ENCODE peak calls at places on chromosomes 7 and 10, in nine cellular contexts. D, Q, L, K, G, T, E, H and Y are unnamed samples.

GRCh38 chr7:152909683-152910544 is 150.4 kb downstream of the ACTR3B start:
- DNase-seq in T (no peak), D (no peak), G (no peak), L (no peak), Q (no peak), H (no peak), K (no peak), E (no peak), Y (no peak)

GRCh38 chr10:29736325-29737208 is 101.8 kb upstream of the SVIL start:
- DNase-seq in K (peak), H (no peak), L (no peak), G (peak), T (peak), Q (peak), E (peak), D (no peak), Y (peak)

GRCh38 chr7:90244565-90244908 is 437 bp upstream of the CFAP69 start:
- DNase-seq in L (no peak), D (no peak), H (no peak), E (no peak), T (no peak), Q (no peak), G (no peak), K (no peak), Y (no peak)

GRCh38 chr7:41466760-41467384 is 236.0 kb downstream of the INHBA start:
- DNase-seq in E (no peak), G (no peak), D (no peak), Q (no peak), H (no peak), T (no peak), L (no peak), K (no peak), Y (no peak)

GRCh38 chr7:93750986-93751385 is 139.6 kb downstream of the TFPI2 start:
- DNase-seq in G (no peak), H (no peak), K (no peak), D (no peak), E (no peak), L (no peak), Q (no peak), T (no peak), Y (no peak)

GRCh38 chr7:110764852-110765251 is 326.1 kb upstream of the LRRN3 start:
- DNase-seq in D (no peak), Q (no peak), E (no peak), L (no peak), T (no peak), G (no peak), H (no peak), K (no peak), Y (no peak)

GRCh38 chr7:139777948-139778841 is at the start of gene HIPK2:
- DNase-seq in Q (peak), T (peak), L (peak), D (peak), H (peak), E (peak), G (peak), K (peak), Y (peak)

GRCh38 chr7:112887-113286 is 79.5 kb upstream of the FAM20C start:
- DNase-seq in E (no peak), K (no peak), T (no peak), D (no peak), G (no peak), H (no peak), Q (no peak), L (no peak), Y (no peak)

GRCh38 chr7:117219485-117219884 is 103.4 kb downstream of the WNT2 start:
- DNase-seq in Q (no peak), T (no peak), G (no peak), K (peak), E (no peak), D (no peak), H (no peak), L (no peak), Y (no peak)

GRCh38 chr10:88466786-88467185 is 116.3 kb downstream of the RNLS start:
- DNase-seq in T (no peak), L (no peak), H (no peak), G (no peak), Q (no peak), D (no peak), K (no peak), E (no peak), Y (no peak)

GRCh38 chr7:137886266-137886665 is 39.5 kb upstream of the DGKI start:
- DNase-seq in L (no peak), T (no peak), K (no peak), E (no peak), D (no peak), Q (no peak), G (no peak), H (no peak), Y (no peak)

GRCh38 chr10:450463-450862 is 239.0 kb downstream of the DIP2C start:
- DNase-seq in E (no peak), K (no peak), H (no peak), D (no peak), Q (no peak), T (no peak), G (no peak), L (no peak), Y (no peak)

GRCh38 chr10:98041352-98042043 is 11.1 kb upstream of the CRTAC1 start:
- DNase-seq in D (peak), K (peak), L (no peak), Q (no peak), H (peak), T (peak), G (peak), E (no peak), Y (peak)

GRCh38 chr10:74165530-74165901 is 14.5 kb downstream of the ADK start:
- DNase-seq in Q (no peak), G (no peak), D (no peak), H (peak), E (no peak), L (no peak), K (no peak), T (no peak), Y (no peak)

GRCh38 chr7:112990619-112991018 is 96.0 kb downstream of the GPR85 start:
- DNase-seq in Q (no peak), H (no peak), K (no peak), G (no peak), T (no peak), E (no peak), L (no peak), D (no peak), Y (no peak)

GRCh38 chr7:141558544-141559183 is 7.5 kb downstream of the AGK start:
- DNase-seq in G (no peak), E (no peak), K (no peak), D (no peak), H (no peak), L (no peak), T (no peak), Q (no peak), Y (no peak)

GRCh38 chr10:93386496-93387369 is 95.4 kb downstream of the MYOF start:
- DNase-seq in K (no peak), L (no peak), Q (no peak), H (no peak), G (no peak), E (no peak), D (peak), T (no peak), Y (peak)

GRCh38 chr10:76032442-76033039 is 601.1 kb downstream of the LRMDA start:
- DNase-seq in L (no peak), G (no peak), T (no peak), D (no peak), Q (no peak), K (no peak), E (no peak), H (no peak), Y (peak)

GRCh38 chr10:44922826-44923545 is 11.8 kb downstream of the TMEM72 start:
- DNase-seq in H (no peak), Q (no peak), D (no peak), L (no peak), K (no peak), E (no peak), G (no peak), T (no peak), Y (no peak)

GRCh38 chr10:97823734-97824133 is 25.9 kb upstream of the GOLGA7B start:
- DNase-seq in Q (no peak), T (peak), D (no peak), L (no peak), K (no peak), G (no peak), E (no peak), H (no peak), Y (no peak)

GRCh38 chr7:604038-604883 is 84.6 kb upstream of the PDGFA start:
- DNase-seq in Q (peak), H (peak), K (peak), L (peak), E (peak), G (no peak), T (peak), D (peak), Y (peak)

GRCh38 chr7:24713850-24714675 is 43.2 kb downstream of the GSDME start:
- DNase-seq in T (no peak), E (no peak), G (no peak), L (no peak), D (no peak), H (no peak), K (no peak), Q (no peak), Y (no peak)

GRCh38 chr7:4849390-4849789 is 12.4 kb downstream of the PAPOLB start:
- DNase-seq in K (no peak), Q (no peak), G (peak), H (peak), T (peak), D (peak), L (no peak), E (no peak), Y (no peak)

GRCh38 chr10:126972622-126973414 is 67.6 kb downstream of the DOCK1 start:
- DNase-seq in E (no peak), L (no peak), Q (no peak), T (no peak), D (no peak), K (peak), G (peak), H (no peak), Y (no peak)

GRCh38 chr7:69517985-69518731 is 80.1 kb upstream of the AUTS2 start:
- DNase-seq in H (no peak), K (no peak), E (no peak), L (no peak), Q (no peak), G (no peak), T (no peak), D (peak), Y (no peak)

GRCh38 chr7:130595986-130596385 is 72.6 kb downstream of the COPG2 start:
- DNase-seq in H (no peak), Q (no peak), G (no peak), T (no peak), D (no peak), L (no peak), E (no peak), K (no peak), Y (no peak)

GRCh38 chr7:93039282-93039681 is 78.5 kb downstream of the SAMD9 start:
- DNase-seq in H (no peak), L (no peak), E (no peak), Q (no peak), T (no peak), D (no peak), G (no peak), K (no peak), Y (no peak)

GRCh38 chr7:140205600-140205999 is 28.8 kb upstream of the KDM7A start:
- DNase-seq in L (no peak), G (no peak), K (no peak), D (no peak), T (no peak), Q (no peak), E (no peak), H (no peak), Y (no peak)

GRCh38 chr10:12729885-12730284 is 271.6 kb downstream of the CCDC3 start:
- DNase-seq in K (no peak), E (no peak), T (no peak), D (no peak), L (no peak), H (peak), Q (no peak), G (no peak), Y (no peak)

GRCh38 chr7:33841031-33841430 is 64.3 kb upstream of the BMPER start:
- DNase-seq in G (no peak), K (no peak), D (no peak), E (no peak), L (no peak), Q (no peak), T (no peak), H (no peak), Y (no peak)

DNA sequence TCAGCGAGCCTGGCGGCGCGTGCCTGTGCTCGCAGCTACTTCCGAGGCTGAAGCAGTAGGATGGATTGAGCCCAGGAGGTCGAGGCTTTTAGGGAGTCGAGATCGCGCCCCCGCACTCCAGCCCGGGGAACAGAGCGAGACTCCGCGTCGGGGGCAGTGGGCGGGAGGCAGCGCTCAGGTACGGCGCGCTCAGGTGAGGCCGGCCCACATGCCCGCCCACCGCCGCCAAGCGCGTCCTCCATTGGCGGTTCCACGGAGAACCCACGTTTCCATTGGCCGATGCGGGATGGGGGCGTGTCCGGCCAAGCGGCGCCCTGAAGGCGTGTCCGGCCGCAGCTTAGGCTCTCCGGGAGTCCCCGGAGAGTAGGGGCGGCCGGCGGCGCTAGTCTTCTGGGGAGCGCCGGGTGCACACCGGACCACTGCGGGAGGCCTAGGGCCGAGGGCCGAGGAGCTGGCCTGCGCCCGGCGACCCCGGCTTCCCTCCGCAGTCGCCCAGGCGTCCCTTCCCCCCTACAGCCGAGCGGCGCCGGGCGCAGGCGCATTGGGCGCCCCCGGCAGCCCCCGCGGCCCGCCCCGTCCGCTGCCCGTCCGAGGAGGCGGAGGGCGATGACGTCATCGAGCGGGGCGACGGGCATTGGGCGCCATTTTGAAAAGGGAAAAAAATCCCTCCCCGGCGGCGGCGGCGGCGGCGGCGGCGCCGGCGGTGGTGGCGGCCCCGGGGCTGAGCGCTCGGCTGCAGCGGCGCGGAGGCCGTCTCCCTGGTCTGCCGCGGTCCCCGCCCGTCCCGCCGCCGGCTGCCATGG is at the start of gene PPP2R2D:
- DNase-seq in G (peak), E (peak), H (peak), Q (peak), D (peak), K (peak), T (peak), L (peak), Y (peak)
- TF ChIP-seq POLR2A in G (peak), E (no peak), H (peak), Q (peak), D (peak), K (no peak), T (peak), L (peak), Y (peak)

GRCh38 chr7:27130540-27131389 is at the start of gene HOXA4:
- DNase-seq in D (peak), E (no peak), K (peak), Q (peak), G (no peak), L (peak), H (no peak), T (peak), Y (peak)
- TF ChIP-seq POLR2A in D (peak), E (no peak), K (peak), Q (no peak), G (peak), L (peak), H (no peak), T (peak), Y (no peak)

GRCh38 chr10:102394801-102395676 is 466 bp upstream of the NFKB2 start:
- DNase-seq in E (peak), D (peak), L (peak), Q (peak), G (peak), K (peak), H (peak), T (peak), Y (peak)
- TF ChIP-seq POLR2A in E (peak), D (peak), L (peak), Q (peak), G (no peak), K (no peak), H (no peak), T (peak), Y (peak)

GRCh38 chr7:76296743-76297740 is 5.4 kb upstream of the HSPB1 start:
- DNase-seq in Q (peak), L (peak), T (peak), E (no peak), K (no peak), G (no peak), D (peak), H (no peak), Y (peak)
- TF ChIP-seq POLR2A in Q (no peak), L (peak), T (peak), E (no peak), K (no peak), G (no peak), D (peak), H (no peak), Y (no peak)

GRCh38 chr10:79084012-79084971 is 15.5 kb downstream of the ZMIZ1 start:
- DNase-seq in G (peak), T (peak), D (peak), E (no peak), H (peak), K (peak), Q (peak), L (peak), Y (peak)
- TF ChIP-seq POLR2A in G (no peak), T (no peak), D (no peak), E (no peak), H (no peak), K (no peak), Q (no peak), L (no peak), Y (no peak)

DNA sequence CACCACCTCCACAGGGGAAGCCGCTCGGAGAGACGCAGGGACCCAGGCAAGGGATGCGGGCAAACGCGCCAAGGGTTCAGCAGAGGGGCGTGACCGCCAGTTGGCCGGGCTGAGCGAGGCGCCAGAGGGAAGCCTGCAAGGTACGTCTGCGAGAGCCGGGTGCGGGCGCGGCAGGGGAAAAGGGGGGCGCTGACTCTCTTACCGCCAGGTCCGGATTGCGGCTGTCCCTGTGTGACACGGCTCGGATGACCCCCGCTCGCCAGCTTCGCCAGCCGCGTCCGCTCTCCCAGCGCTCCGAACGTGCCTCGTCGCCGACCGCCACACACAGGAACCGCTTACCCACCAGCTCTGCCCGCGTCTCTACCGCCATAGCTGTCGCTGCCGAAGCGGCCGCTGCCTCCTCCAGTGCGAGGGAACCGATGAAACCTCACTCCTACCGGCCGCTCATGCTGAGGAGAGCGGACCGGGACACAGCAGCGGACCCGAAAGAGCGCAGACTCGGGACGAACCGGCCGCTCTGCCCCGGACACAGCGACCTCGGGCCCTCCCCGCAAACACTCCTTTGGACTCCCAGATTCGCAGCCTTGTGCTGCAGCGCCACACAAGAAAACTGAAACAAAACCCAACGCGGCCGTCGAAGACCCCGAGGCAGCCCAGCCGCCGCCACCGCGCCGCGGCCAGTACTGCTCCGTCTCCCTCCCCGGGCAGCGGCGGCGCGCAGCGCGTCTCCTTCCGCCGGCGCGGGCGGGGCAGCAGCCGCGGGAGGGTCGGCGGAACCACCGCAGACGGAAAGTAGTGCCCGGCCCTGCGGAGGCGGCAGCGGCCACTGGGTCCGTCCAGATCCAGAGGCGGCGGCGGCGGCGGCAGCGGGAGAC is at the start of gene JMJD1C:
- DNase-seq in L (peak), G (peak), E (peak), Q (peak), T (peak), D (peak), H (peak), K (peak), Y (peak)
- TF ChIP-seq POLR2A in L (peak), G (peak), E (peak), Q (peak), T (peak), D (peak), H (peak), K (peak), Y (no peak)

GRCh38 chr10:100291356-100291755 is 4.9 kb upstream of the BLOC1S2 start:
- DNase-seq in E (no peak), H (no peak), Q (no peak), T (no peak), K (no peak), L (no peak), D (peak), G (no peak), Y (no peak)

GRCh38 chr10:100287756-100288155 is 1.3 kb upstream of the BLOC1S2 start:
- DNase-seq in Q (no peak), D (no peak), L (no peak), G (no peak), E (no peak), T (no peak), H (no peak), K (no peak), Y (no peak)

GRCh38 chr10:100282907-100283306 is 3.6 kb downstream of the BLOC1S2 start:
- DNase-seq in G (no peak), H (no peak), T (no peak), D (no peak), E (no peak), L (no peak), K (no peak), Q (no peak), Y (no peak)

DNA sequence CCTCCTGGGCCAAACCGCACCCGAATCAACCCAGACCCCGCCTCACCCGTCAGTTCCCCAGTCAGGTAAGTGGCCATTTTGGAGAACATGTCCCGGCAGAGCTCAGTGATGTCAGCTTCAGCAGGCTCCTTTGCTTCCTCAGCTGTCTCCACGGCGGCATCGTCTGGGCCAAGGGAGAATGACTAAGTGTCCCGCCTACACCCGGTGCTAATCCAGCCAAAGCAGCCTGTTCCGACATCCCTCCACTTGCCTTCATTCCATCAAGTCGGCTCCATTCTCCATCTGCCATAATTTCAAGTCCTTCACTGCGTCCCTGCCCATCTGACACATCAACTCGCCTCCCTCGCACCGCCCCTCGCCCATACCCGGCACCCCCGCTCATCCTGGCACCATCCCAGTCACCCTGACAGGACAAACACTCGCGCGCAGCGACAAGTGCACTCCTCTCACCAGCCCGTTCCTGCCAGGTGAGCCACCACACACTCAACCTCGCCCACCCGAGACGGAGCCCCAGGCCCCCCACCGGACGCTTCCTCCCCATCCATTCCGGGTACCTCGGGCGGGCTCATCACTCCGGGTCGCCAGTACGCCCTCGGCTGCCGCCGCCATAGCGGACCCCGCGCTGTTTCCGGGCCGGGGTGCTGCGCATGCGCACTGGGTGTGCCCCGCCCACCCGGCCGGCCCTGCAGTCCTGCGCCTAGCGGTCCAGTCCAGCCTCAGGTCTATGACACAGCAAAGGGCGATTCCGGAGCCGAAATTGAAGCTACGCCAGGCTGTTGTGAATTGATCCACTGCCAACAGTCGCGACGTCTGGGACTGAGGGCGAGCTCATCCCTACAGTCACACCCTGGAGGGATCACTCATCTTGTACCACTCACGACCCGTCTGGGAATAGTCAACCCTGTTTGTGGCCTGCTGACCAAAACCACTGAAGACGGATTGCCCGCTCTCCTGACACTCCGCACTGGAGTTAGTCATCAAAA is at the start of gene BLOC1S2:
- DNase-seq in Q (peak), L (peak), E (peak), G (peak), D (peak), K (peak), H (peak), T (peak), Y (peak)
- TF ChIP-seq POLR2A in Q (peak), L (peak), E (peak), G (peak), D (peak), K (peak), H (peak), T (peak), Y (peak)